ENCODE peak calls at places on chromosomes 3 and 15, in eight cellular contexts. C is stimulated activated naive CD4-positive, alpha-beta T cell; U is NCI-H2081; K is iris pigment epithelial cell; N is stimulated activated CD4-positive, alpha-beta T cell treated with anti-CD3 and anti-CD28 coated beads, Interleukin-1b, Interleukin-23, amount 100 ng/mL, for 24 hours; V is NCI-H748 treated with DMSO at 0.1 percent for 48 hours; Y is sciatic nerve; X is NCI-H2171. G is an unnamed sample.

GRCh38 chr3:110773413-110773954 is 298.1 kb upstream of the NECTIN3 start:
- DNase-seq in K (peak; percentile 99), X (no peak), U (no peak), N (no peak), V (no peak), Y (no peak), C (no peak), G (no peak)

GRCh38 chr15:89377842-89378698 is 43.4 kb upstream of the POLG start:
- DNase-seq in N (no peak), C (no peak), K (no peak), X (no peak), U (no peak), Y (no peak), V (no peak), G (no peak)

GRCh38 chr3:26438981-26439884 is 183.3 kb upstream of the LRRC3B start:
- DNase-seq in K (no peak), Y (no peak), U (no peak), C (no peak), N (no peak), X (no peak), V (no peak), G (no peak)

GRCh38 chr3:194204036-194204792 is 68.3 kb downstream of the HES1 start:
- DNase-seq in U (peak; percentile 47), N (peak; percentile 2), Y (no peak), X (peak; percentile 42), K (no peak), C (no peak), V (no peak), G (peak; percentile 69)

GRCh38 chr15:55861115-55861514 is 118.2 kb upstream of the PRTG start:
- DNase-seq in Y (no peak), X (no peak), K (no peak), C (no peak), V (no peak), U (no peak), N (no peak), G (no peak)

GRCh38 chr3:188262913-188263683 is 109.1 kb downstream of the LPP start:
- DNase-seq in V (no peak), X (no peak), U (peak; percentile 33), Y (no peak), C (no peak), K (peak; percentile 83), N (no peak), G (no peak)

GRCh38 chr3:72077473-72078259 is 292.7 kb upstream of the PROK2 start:
- DNase-seq in Y (no peak), N (no peak), C (no peak), U (no peak), K (no peak), V (peak; percentile 43), X (no peak), G (peak; percentile 50)

GRCh38 chr3:13769422-13769821 is 110.4 kb downstream of the WNT7A start:
- DNase-seq in K (no peak), N (no peak), C (no peak), U (no peak), Y (no peak), X (no peak), V (no peak), G (no peak)

GRCh38 chr3:69865920-69866679 is 126.8 kb downstream of the MITF start:
- DNase-seq in V (no peak), K (no peak), U (no peak), Y (no peak), N (no peak), C (no peak), X (no peak), G (no peak)

GRCh38 chr3:194189243-194189791 is 53.4 kb downstream of the HES1 start:
- DNase-seq in Y (no peak), V (no peak), U (no peak), X (no peak), C (no peak), K (peak; percentile 11), N (no peak), G (no peak)

GRCh38 chr3:41753651-41754050 is 208.3 kb downstream of the ULK4 start:
- DNase-seq in X (no peak), Y (no peak), N (no peak), C (no peak), V (no peak), K (no peak), U (no peak), G (no peak)

GRCh38 chr15:53962646-53963561 is 15.3 kb upstream of the UNC13C start:
- DNase-seq in K (peak; percentile 17), Y (peak; percentile 54), X (no peak), V (peak; percentile 10), U (peak; percentile 30), C (no peak), N (no peak), G (no peak)

GRCh38 chr3:169661567-169662214 is 1.8 kb downstream of the MECOM start:
- DNase-seq in K (peak; percentile 27), Y (no peak), N (no peak), C (no peak), V (no peak), U (peak; percentile 61), X (no peak), G (no peak)

GRCh38 chr15:66704783-66705113 is 2.7 kb downstream of the SMAD6 start:
- DNase-seq in C (no peak), N (no peak), K (no peak), Y (peak; percentile 46), V (no peak), U (no peak), X (no peak), G (no peak)

GRCh38 chr3:155889952-155890351 is 19.5 kb downstream of the GMPS start:
- DNase-seq in C (no peak), Y (no peak), U (no peak), V (no peak), X (no peak), K (no peak), N (no peak), G (no peak)

GRCh38 chr3:23442598-23443383 is 239.7 kb downstream of the UBE2E2 start:
- DNase-seq in C (no peak), Y (no peak), K (peak; percentile 64), X (no peak), N (no peak), V (no peak), U (no peak), G (peak; percentile 61)

GRCh38 chr3:3744826-3745225 is 54.4 kb upstream of the LRRN1 start:
- DNase-seq in C (no peak), N (no peak), V (no peak), U (no peak), X (no peak), Y (no peak), K (no peak), G (peak; percentile 4)

GRCh38 chr3:101069796-101070195 is 76.6 kb upstream of the ABI3BP start:
- DNase-seq in N (no peak), X (no peak), U (no peak), V (no peak), Y (no peak), C (no peak), K (peak; percentile 23), G (no peak)

GRCh38 chr15:85980946-85981345 is 98.7 kb upstream of the AGBL1 start:
- DNase-seq in V (no peak), U (no peak), Y (no peak), N (no peak), K (no peak), C (no peak), X (no peak), G (no peak)

GRCh38 chr3:184815046-184815930 is 3.3 kb downstream of the VPS8 start:
- DNase-seq in C (peak; percentile 1), U (no peak), X (no peak), N (no peak), Y (no peak), K (peak; percentile 94), V (no peak), G (no peak)

GRCh38 chr3:33115024-33115768 is 1.4 kb downstream of the CRTAP start:
- DNase-seq in C (no peak), N (no peak), U (no peak), Y (peak; percentile 79), V (no peak), K (peak; percentile 90), X (no peak), G (no peak)

GRCh38 chr15:71790081-71790480 is 20.3 kb upstream of the NR2E3 start:
- DNase-seq in C (no peak), K (peak; percentile 65), U (no peak), N (no peak), X (no peak), Y (peak; percentile 43), V (no peak), G (no peak)

GRCh38 chr3:45337839-45338470 is 50.4 kb upstream of the LARS2 start:
- DNase-seq in U (no peak), N (no peak), V (no peak), K (no peak), Y (no peak), X (peak; percentile 16), C (no peak), G (no peak)

GRCh38 chr3:97306226-97306625 is 458.3 kb upstream of the ARL6 start:
- DNase-seq in X (no peak), N (no peak), U (no peak), C (no peak), Y (no peak), V (no peak), K (no peak), G (no peak)

GRCh38 chr3:45223889-45224730 is 2.0 kb downstream of the TMEM158 start:
- DNase-seq in X (no peak), U (no peak), K (peak; percentile 65), Y (no peak), C (no peak), N (no peak), V (no peak), G (no peak)

GRCh38 chr15:41230345-41230649 is 260 bp downstream of the EXD1 start:
- DNase-seq in X (no peak), N (no peak), Y (no peak), C (no peak), V (no peak), K (no peak), U (no peak), G (no peak)

G was measured in B cell.